ENCODE peak calls at places on chromosomes 7 and 10, in ten cellular contexts. One of them, this sample, is unnamed.

GRCh38 chr7:1851731-1852531 is 181.9 kb downstream of the ELFN1 start:
- DNase-seq in stimulated activated CD4-positive, alpha-beta T cell treated with anti-CD3 and anti-CD28 coated beads, Interleukin-1b, Interleukin-23, amount 100 ng/mL, for 1 hour: no peak
- DNase-seq in activated CD8-positive, alpha-beta memory T cell treated with anti-CD3 and anti-CD28 coated beads, Interleukin-2, amount 10 ng/mL, durations not matched to agents 7 days and 5 days: no peak
- DNase-seq in GM10248: no peak
- DNase-seq in NCI-H2081: no peak
- DNase-seq in adrenal gland: no peak
- DNase-seq in activated naive CD8-positive, alpha-beta T cell treated with anti-CD3 and anti-CD28 coated beads for 36 hours: no peak
- DNase-seq in A549: no peak
- DNase-seq in lung microvascular endothelial cell: no peak
- DNase-seq in progenitor cell of endocrine pancreas: no peak
- DNase-seq in this sample: no peak

GRCh38 chr7:22137466-22137865 is 191.8 kb upstream of the CDCA7L start:
- DNase-seq in stimulated activated CD4-positive, alpha-beta T cell treated with anti-CD3 and anti-CD28 coated beads, Interleukin-1b, Interleukin-23, amount 100 ng/mL, for 1 hour: no peak
- DNase-seq in activated CD8-positive, alpha-beta memory T cell treated with anti-CD3 and anti-CD28 coated beads, Interleukin-2, amount 10 ng/mL, durations not matched to agents 7 days and 5 days: no peak
- DNase-seq in GM10248: no peak
- DNase-seq in NCI-H2081: no peak
- DNase-seq in adrenal gland: no peak
- DNase-seq in activated naive CD8-positive, alpha-beta T cell treated with anti-CD3 and anti-CD28 coated beads for 36 hours: no peak
- DNase-seq in A549: no peak
- DNase-seq in lung microvascular endothelial cell: no peak
- DNase-seq in progenitor cell of endocrine pancreas: no peak
- DNase-seq in this sample: peak; percentile 38

GRCh38 chr7:140541513-140542192 is 62.3 kb upstream of the MKRN1 start:
- DNase-seq in stimulated activated CD4-positive, alpha-beta T cell treated with anti-CD3 and anti-CD28 coated beads, Interleukin-1b, Interleukin-23, amount 100 ng/mL, for 1 hour: no peak
- DNase-seq in activated CD8-positive, alpha-beta memory T cell treated with anti-CD3 and anti-CD28 coated beads, Interleukin-2, amount 10 ng/mL, durations not matched to agents 7 days and 5 days: no peak
- DNase-seq in GM10248: no peak
- DNase-seq in NCI-H2081: peak; percentile 56
- DNase-seq in adrenal gland: peak; percentile 59
- DNase-seq in activated naive CD8-positive, alpha-beta T cell treated with anti-CD3 and anti-CD28 coated beads for 36 hours: no peak
- DNase-seq in A549: peak; percentile 91
- DNase-seq in lung microvascular endothelial cell: peak; percentile 31
- DNase-seq in progenitor cell of endocrine pancreas: peak; percentile 48
- DNase-seq in this sample: peak; percentile 96

GRCh38 chr10:27153855-27154198 is 357 bp downstream of the YME1L1 start:
- DNase-seq in stimulated activated CD4-positive, alpha-beta T cell treated with anti-CD3 and anti-CD28 coated beads, Interleukin-1b, Interleukin-23, amount 100 ng/mL, for 1 hour: no peak
- DNase-seq in activated CD8-positive, alpha-beta memory T cell treated with anti-CD3 and anti-CD28 coated beads, Interleukin-2, amount 10 ng/mL, durations not matched to agents 7 days and 5 days: no peak
- DNase-seq in GM10248: no peak
- DNase-seq in NCI-H2081: peak; percentile 3
- DNase-seq in adrenal gland: no peak
- DNase-seq in activated naive CD8-positive, alpha-beta T cell treated with anti-CD3 and anti-CD28 coated beads for 36 hours: no peak
- DNase-seq in A549: peak; percentile 15
- DNase-seq in lung microvascular endothelial cell: peak; percentile 51
- DNase-seq in progenitor cell of endocrine pancreas: no peak
- DNase-seq in this sample: peak; percentile 29

GRCh38 chr7:22238354-22239311 is 118.3 kb downstream of the RAPGEF5 start:
- DNase-seq in stimulated activated CD4-positive, alpha-beta T cell treated with anti-CD3 and anti-CD28 coated beads, Interleukin-1b, Interleukin-23, amount 100 ng/mL, for 1 hour: no peak
- DNase-seq in activated CD8-positive, alpha-beta memory T cell treated with anti-CD3 and anti-CD28 coated beads, Interleukin-2, amount 10 ng/mL, durations not matched to agents 7 days and 5 days: no peak
- DNase-seq in GM10248: no peak
- DNase-seq in NCI-H2081: no peak
- DNase-seq in adrenal gland: no peak
- DNase-seq in activated naive CD8-positive, alpha-beta T cell treated with anti-CD3 and anti-CD28 coated beads for 36 hours: no peak
- DNase-seq in A549: no peak
- DNase-seq in lung microvascular endothelial cell: peak; percentile 34
- DNase-seq in progenitor cell of endocrine pancreas: no peak
- DNase-seq in this sample: peak; percentile 59

GRCh38 chr10:60951272-60951724 is 7.3 kb upstream of the RHOBTB1 start:
- DNase-seq in stimulated activated CD4-positive, alpha-beta T cell treated with anti-CD3 and anti-CD28 coated beads, Interleukin-1b, Interleukin-23, amount 100 ng/mL, for 1 hour: no peak
- DNase-seq in activated CD8-positive, alpha-beta memory T cell treated with anti-CD3 and anti-CD28 coated beads, Interleukin-2, amount 10 ng/mL, durations not matched to agents 7 days and 5 days: no peak
- DNase-seq in GM10248: no peak
- DNase-seq in NCI-H2081: peak; percentile 11
- DNase-seq in adrenal gland: no peak
- DNase-seq in activated naive CD8-positive, alpha-beta T cell treated with anti-CD3 and anti-CD28 coated beads for 36 hours: no peak
- DNase-seq in A549: no peak
- DNase-seq in lung microvascular endothelial cell: no peak
- DNase-seq in progenitor cell of endocrine pancreas: no peak
- DNase-seq in this sample: peak; percentile 61

GRCh38 chr7:115574676-115575291 is 455.8 kb downstream of the TFEC start:
- DNase-seq in stimulated activated CD4-positive, alpha-beta T cell treated with anti-CD3 and anti-CD28 coated beads, Interleukin-1b, Interleukin-23, amount 100 ng/mL, for 1 hour: no peak
- DNase-seq in activated CD8-positive, alpha-beta memory T cell treated with anti-CD3 and anti-CD28 coated beads, Interleukin-2, amount 10 ng/mL, durations not matched to agents 7 days and 5 days: no peak
- DNase-seq in GM10248: no peak
- DNase-seq in NCI-H2081: no peak
- DNase-seq in adrenal gland: no peak
- DNase-seq in activated naive CD8-positive, alpha-beta T cell treated with anti-CD3 and anti-CD28 coated beads for 36 hours: no peak
- DNase-seq in A549: no peak
- DNase-seq in lung microvascular endothelial cell: no peak
- DNase-seq in progenitor cell of endocrine pancreas: no peak
- DNase-seq in this sample: no peak

GRCh38 chr7:80481196-80481884 is 30.5 kb downstream of the GNAT3 start:
- DNase-seq in stimulated activated CD4-positive, alpha-beta T cell treated with anti-CD3 and anti-CD28 coated beads, Interleukin-1b, Interleukin-23, amount 100 ng/mL, for 1 hour: no peak
- DNase-seq in activated CD8-positive, alpha-beta memory T cell treated with anti-CD3 and anti-CD28 coated beads, Interleukin-2, amount 10 ng/mL, durations not matched to agents 7 days and 5 days: no peak
- DNase-seq in GM10248: no peak
- DNase-seq in NCI-H2081: no peak
- DNase-seq in adrenal gland: no peak
- DNase-seq in activated naive CD8-positive, alpha-beta T cell treated with anti-CD3 and anti-CD28 coated beads for 36 hours: no peak
- DNase-seq in A549: peak; percentile 24
- DNase-seq in lung microvascular endothelial cell: peak; percentile 35
- DNase-seq in progenitor cell of endocrine pancreas: no peak
- DNase-seq in this sample: no peak

GRCh38 chr10:83195021-83195420 is 944.3 kb upstream of the GHITM start:
- DNase-seq in stimulated activated CD4-positive, alpha-beta T cell treated with anti-CD3 and anti-CD28 coated beads, Interleukin-1b, Interleukin-23, amount 100 ng/mL, for 1 hour: no peak
- DNase-seq in activated CD8-positive, alpha-beta memory T cell treated with anti-CD3 and anti-CD28 coated beads, Interleukin-2, amount 10 ng/mL, durations not matched to agents 7 days and 5 days: no peak
- DNase-seq in GM10248: no peak
- DNase-seq in NCI-H2081: no peak
- DNase-seq in adrenal gland: no peak
- DNase-seq in activated naive CD8-positive, alpha-beta T cell treated with anti-CD3 and anti-CD28 coated beads for 36 hours: no peak
- DNase-seq in A549: no peak
- DNase-seq in lung microvascular endothelial cell: no peak
- DNase-seq in progenitor cell of endocrine pancreas: no peak
- DNase-seq in this sample: no peak

GRCh38 chr7:131109757-131110293 is 217.9 kb upstream of the MKLN1 start:
- DNase-seq in stimulated activated CD4-positive, alpha-beta T cell treated with anti-CD3 and anti-CD28 coated beads, Interleukin-1b, Interleukin-23, amount 100 ng/mL, for 1 hour: peak; percentile 36
- DNase-seq in activated CD8-positive, alpha-beta memory T cell treated with anti-CD3 and anti-CD28 coated beads, Interleukin-2, amount 10 ng/mL, durations not matched to agents 7 days and 5 days: peak; percentile 90
- DNase-seq in GM10248: peak; percentile 72
- DNase-seq in NCI-H2081: peak; percentile 80
- DNase-seq in adrenal gland: peak; percentile 69
- DNase-seq in activated naive CD8-positive, alpha-beta T cell treated with anti-CD3 and anti-CD28 coated beads for 36 hours: peak; percentile 67
- DNase-seq in A549: peak; percentile 90
- DNase-seq in lung microvascular endothelial cell: peak; percentile 91
- DNase-seq in progenitor cell of endocrine pancreas: peak; percentile 44
- DNase-seq in this sample: peak; percentile 78

GRCh38 chr7:29243777-29244655 is 49.4 kb downstream of the CHN2 start:
- DNase-seq in stimulated activated CD4-positive, alpha-beta T cell treated with anti-CD3 and anti-CD28 coated beads, Interleukin-1b, Interleukin-23, amount 100 ng/mL, for 1 hour: no peak
- DNase-seq in activated CD8-positive, alpha-beta memory T cell treated with anti-CD3 and anti-CD28 coated beads, Interleukin-2, amount 10 ng/mL, durations not matched to agents 7 days and 5 days: peak; percentile 67
- DNase-seq in GM10248: no peak
- DNase-seq in NCI-H2081: no peak
- DNase-seq in adrenal gland: no peak
- DNase-seq in activated naive CD8-positive, alpha-beta T cell treated with anti-CD3 and anti-CD28 coated beads for 36 hours: peak; percentile 61
- DNase-seq in A549: peak; percentile 52
- DNase-seq in lung microvascular endothelial cell: no peak
- DNase-seq in progenitor cell of endocrine pancreas: no peak
- DNase-seq in this sample: no peak

GRCh38 chr7:97269741-97270140 is 152.2 kb downstream of the SDHAF3 start:
- DNase-seq in stimulated activated CD4-positive, alpha-beta T cell treated with anti-CD3 and anti-CD28 coated beads, Interleukin-1b, Interleukin-23, amount 100 ng/mL, for 1 hour: no peak
- DNase-seq in activated CD8-positive, alpha-beta memory T cell treated with anti-CD3 and anti-CD28 coated beads, Interleukin-2, amount 10 ng/mL, durations not matched to agents 7 days and 5 days: no peak
- DNase-seq in GM10248: no peak
- DNase-seq in NCI-H2081: no peak
- DNase-seq in adrenal gland: no peak
- DNase-seq in activated naive CD8-positive, alpha-beta T cell treated with anti-CD3 and anti-CD28 coated beads for 36 hours: no peak
- DNase-seq in A549: no peak
- DNase-seq in lung microvascular endothelial cell: peak; percentile 68
- DNase-seq in progenitor cell of endocrine pancreas: no peak
- DNase-seq in this sample: no peak

GRCh38 chr10:5814110-5815107 is 1.2 kb upstream of the GDI2 start:
- DNase-seq in stimulated activated CD4-positive, alpha-beta T cell treated with anti-CD3 and anti-CD28 coated beads, Interleukin-1b, Interleukin-23, amount 100 ng/mL, for 1 hour: no peak
- DNase-seq in activated CD8-positive, alpha-beta memory T cell treated with anti-CD3 and anti-CD28 coated beads, Interleukin-2, amount 10 ng/mL, durations not matched to agents 7 days and 5 days: peak; percentile 48
- DNase-seq in GM10248: no peak
- DNase-seq in NCI-H2081: peak; percentile 35
- DNase-seq in adrenal gland: no peak
- DNase-seq in activated naive CD8-positive, alpha-beta T cell treated with anti-CD3 and anti-CD28 coated beads for 36 hours: no peak
- DNase-seq in A549: peak; percentile 53
- DNase-seq in lung microvascular endothelial cell: no peak
- DNase-seq in progenitor cell of endocrine pancreas: no peak
- DNase-seq in this sample: peak; percentile 22

GRCh38 chr10:127374901-127375300 is 174.2 kb upstream of the NPS start:
- DNase-seq in stimulated activated CD4-positive, alpha-beta T cell treated with anti-CD3 and anti-CD28 coated beads, Interleukin-1b, Interleukin-23, amount 100 ng/mL, for 1 hour: no peak
- DNase-seq in activated CD8-positive, alpha-beta memory T cell treated with anti-CD3 and anti-CD28 coated beads, Interleukin-2, amount 10 ng/mL, durations not matched to agents 7 days and 5 days: no peak
- DNase-seq in GM10248: no peak
- DNase-seq in NCI-H2081: no peak
- DNase-seq in adrenal gland: no peak
- DNase-seq in activated naive CD8-positive, alpha-beta T cell treated with anti-CD3 and anti-CD28 coated beads for 36 hours: no peak
- DNase-seq in A549: no peak
- DNase-seq in lung microvascular endothelial cell: no peak
- DNase-seq in progenitor cell of endocrine pancreas: no peak
- DNase-seq in this sample: no peak

GRCh38 chr10:17235136-17235535 is 7.1 kb downstream of the VIM start:
- DNase-seq in stimulated activated CD4-positive, alpha-beta T cell treated with anti-CD3 and anti-CD28 coated beads, Interleukin-1b, Interleukin-23, amount 100 ng/mL, for 1 hour: no peak
- DNase-seq in activated CD8-positive, alpha-beta memory T cell treated with anti-CD3 and anti-CD28 coated beads, Interleukin-2, amount 10 ng/mL, durations not matched to agents 7 days and 5 days: no peak
- DNase-seq in GM10248: no peak
- DNase-seq in NCI-H2081: no peak
- DNase-seq in adrenal gland: no peak
- DNase-seq in activated naive CD8-positive, alpha-beta T cell treated with anti-CD3 and anti-CD28 coated beads for 36 hours: no peak
- DNase-seq in A549: peak; percentile 58
- DNase-seq in lung microvascular endothelial cell: peak; percentile 44
- DNase-seq in progenitor cell of endocrine pancreas: no peak
- DNase-seq in this sample: no peak

GRCh38 chr7:3430588-3430987 is 129.5 kb downstream of the SDK1 start:
- DNase-seq in stimulated activated CD4-positive, alpha-beta T cell treated with anti-CD3 and anti-CD28 coated beads, Interleukin-1b, Interleukin-23, amount 100 ng/mL, for 1 hour: no peak
- DNase-seq in activated CD8-positive, alpha-beta memory T cell treated with anti-CD3 and anti-CD28 coated beads, Interleukin-2, amount 10 ng/mL, durations not matched to agents 7 days and 5 days: no peak
- DNase-seq in GM10248: no peak
- DNase-seq in NCI-H2081: no peak
- DNase-seq in adrenal gland: no peak
- DNase-seq in activated naive CD8-positive, alpha-beta T cell treated with anti-CD3 and anti-CD28 coated beads for 36 hours: no peak
- DNase-seq in A549: no peak
- DNase-seq in lung microvascular endothelial cell: no peak
- DNase-seq in progenitor cell of endocrine pancreas: no peak
- DNase-seq in this sample: no peak

GRCh38 chr7:21999896-22000295 is 54.2 kb upstream of the CDCA7L start:
- DNase-seq in stimulated activated CD4-positive, alpha-beta T cell treated with anti-CD3 and anti-CD28 coated beads, Interleukin-1b, Interleukin-23, amount 100 ng/mL, for 1 hour: no peak
- DNase-seq in activated CD8-positive, alpha-beta memory T cell treated with anti-CD3 and anti-CD28 coated beads, Interleukin-2, amount 10 ng/mL, durations not matched to agents 7 days and 5 days: no peak
- DNase-seq in GM10248: no peak
- DNase-seq in NCI-H2081: no peak
- DNase-seq in adrenal gland: no peak
- DNase-seq in activated naive CD8-positive, alpha-beta T cell treated with anti-CD3 and anti-CD28 coated beads for 36 hours: no peak
- DNase-seq in A549: no peak
- DNase-seq in lung microvascular endothelial cell: no peak
- DNase-seq in progenitor cell of endocrine pancreas: no peak
- DNase-seq in this sample: peak; percentile 13

GRCh38 chr7:132783824-132784223 is 207.6 kb upstream of the PLXNA4 start:
- DNase-seq in stimulated activated CD4-positive, alpha-beta T cell treated with anti-CD3 and anti-CD28 coated beads, Interleukin-1b, Interleukin-23, amount 100 ng/mL, for 1 hour: no peak
- DNase-seq in activated CD8-positive, alpha-beta memory T cell treated with anti-CD3 and anti-CD28 coated beads, Interleukin-2, amount 10 ng/mL, durations not matched to agents 7 days and 5 days: no peak
- DNase-seq in GM10248: no peak
- DNase-seq in NCI-H2081: peak; percentile 41
- DNase-seq in adrenal gland: no peak
- DNase-seq in activated naive CD8-positive, alpha-beta T cell treated with anti-CD3 and anti-CD28 coated beads for 36 hours: no peak
- DNase-seq in A549: peak; percentile 82
- DNase-seq in lung microvascular endothelial cell: peak; percentile 61
- DNase-seq in progenitor cell of endocrine pancreas: no peak
- DNase-seq in this sample: peak; percentile 89

GRCh38 chr7:131302453-131302852 is 25.2 kb upstream of the MKLN1 start:
- DNase-seq in stimulated activated CD4-positive, alpha-beta T cell treated with anti-CD3 and anti-CD28 coated beads, Interleukin-1b, Interleukin-23, amount 100 ng/mL, for 1 hour: no peak
- DNase-seq in activated CD8-positive, alpha-beta memory T cell treated with anti-CD3 and anti-CD28 coated beads, Interleukin-2, amount 10 ng/mL, durations not matched to agents 7 days and 5 days: no peak
- DNase-seq in GM10248: no peak
- DNase-seq in NCI-H2081: no peak
- DNase-seq in adrenal gland: no peak
- DNase-seq in activated naive CD8-positive, alpha-beta T cell treated with anti-CD3 and anti-CD28 coated beads for 36 hours: no peak
- DNase-seq in A549: no peak
- DNase-seq in lung microvascular endothelial cell: peak; percentile 7
- DNase-seq in progenitor cell of endocrine pancreas: no peak
- DNase-seq in this sample: no peak

GRCh38 chr7:73314271-73314670 is 5.6 kb upstream of the NSUN5 start:
- DNase-seq in stimulated activated CD4-positive, alpha-beta T cell treated with anti-CD3 and anti-CD28 coated beads, Interleukin-1b, Interleukin-23, amount 100 ng/mL, for 1 hour: no peak
- DNase-seq in activated CD8-positive, alpha-beta memory T cell treated with anti-CD3 and anti-CD28 coated beads, Interleukin-2, amount 10 ng/mL, durations not matched to agents 7 days and 5 days: no peak
- DNase-seq in GM10248: no peak
- DNase-seq in NCI-H2081: no peak
- DNase-seq in adrenal gland: no peak
- DNase-seq in activated naive CD8-positive, alpha-beta T cell treated with anti-CD3 and anti-CD28 coated beads for 36 hours: no peak
- DNase-seq in A549: no peak
- DNase-seq in lung microvascular endothelial cell: no peak
- DNase-seq in progenitor cell of endocrine pancreas: no peak
- DNase-seq in this sample: no peak

GRCh38 chr10:89202033-89202425 is 5.1 kb downstream of the CH25H start:
- DNase-seq in stimulated activated CD4-positive, alpha-beta T cell treated with anti-CD3 and anti-CD28 coated beads, Interleukin-1b, Interleukin-23, amount 100 ng/mL, for 1 hour: no peak
- DNase-seq in activated CD8-positive, alpha-beta memory T cell treated with anti-CD3 and anti-CD28 coated beads, Interleukin-2, amount 10 ng/mL, durations not matched to agents 7 days and 5 days: no peak
- DNase-seq in GM10248: no peak
- DNase-seq in NCI-H2081: no peak
- DNase-seq in adrenal gland: no peak
- DNase-seq in activated naive CD8-positive, alpha-beta T cell treated with anti-CD3 and anti-CD28 coated beads for 36 hours: no peak
- DNase-seq in A549: no peak
- DNase-seq in lung microvascular endothelial cell: no peak
- DNase-seq in progenitor cell of endocrine pancreas: no peak
- DNase-seq in this sample: no peak

This sample was measured in IMR-90.